ENCODE peak calls at places on chromosomes 11 and 22, in four cellular contexts. V is IMR-90, P is K562, I is GM12878. Y is an unnamed sample.

GRCh38 chr11:100550910-100551309 is 136.2 kb upstream of the ARHGAP42 start:
- DNase-seq in V (no peak), P (no peak), I (no peak), Y (no peak)

GRCh38 chr22:23779083-23779482 is 6.4 kb downstream of the MMP11 start:
- DNase-seq in V (no peak), P (no peak), I (no peak), Y (no peak)

GRCh38 chr11:69760319-69760718 is 14.8 kb downstream of the FGF4 start:
- DNase-seq in P (no peak), I (no peak), V (no peak), Y (no peak)

GRCh38 chr11:104968856-104969776 is 742 bp upstream of the CASP4 start:
- DNase-seq in I (no peak), P (no peak), V (peak; percentile 34), Y (peak; percentile 64)

GRCh38 chr11:34179026-34179675 is 73.7 kb downstream of the NAT10 start:
- DNase-seq in V (no peak), I (no peak), P (no peak), Y (no peak)

GRCh38 chr11:12106501-12106900 is 3.9 kb upstream of the MICAL2 start:
- DNase-seq in P (no peak), I (no peak), V (no peak), Y (no peak)

GRCh38 chr11:80523057-80523456 is 1082.2 kb upstream of the TENM4 start:
- DNase-seq in P (no peak), I (no peak), V (no peak), Y (no peak)

GRCh38 chr11:102276302-102277182 is 40.7 kb upstream of the BIRC3 start:
- DNase-seq in I (no peak), V (peak; percentile 34), P (no peak), Y (peak; percentile 51)

GRCh38 chr11:10584071-10584501 is 15.6 kb upstream of the LYVE1 start:
- DNase-seq in P (peak; percentile 51), I (no peak), V (peak; percentile 75), Y (peak; percentile 95)

GRCh38 chr11:12724301-12725046 is 50.3 kb downstream of the TEAD1 start:
- DNase-seq in V (peak; percentile 95), I (no peak), P (peak; percentile 92), Y (peak; percentile 96)

GRCh38 chr22:23054531-23055257 is 15.6 kb upstream of the GNAZ start:
- DNase-seq in I (peak; percentile 55), P (no peak), V (no peak), Y (no peak)

GRCh38 chr11:118438314-118438931 is 2.1 kb downstream of the KMT2A start:
- DNase-seq in I (no peak), V (peak; percentile 87), P (peak; percentile 82), Y (peak; percentile 80)

GRCh38 chr11:93645938-93646337 is 15.5 kb upstream of the CEP295 start:
- DNase-seq in P (no peak), I (no peak), V (no peak), Y (no peak)

GRCh38 chr22:44180706-44181032 is at the start of gene PARVG:
- DNase-seq in I (peak; percentile 57), P (no peak), V (no peak), Y (no peak)

GRCh38 chr11:612201-612960 is 3.4 kb downstream of the IRF7 start:
- DNase-seq in P (no peak), I (no peak), V (peak; percentile 22), Y (no peak)

GRCh38 chr11:120564573-120565301 is 53.2 kb downstream of the GRIK4 start:
- DNase-seq in P (peak; percentile 5), V (peak; percentile 75), I (peak; percentile 49), Y (peak; percentile 45)

GRCh38 chr11:67233584-67234190 is 32.6 kb upstream of the GRK2 start:
- DNase-seq in I (no peak), V (no peak), P (no peak), Y (no peak)

GRCh38 chr22:24696551-24697001 is 77.9 kb downstream of the PIWIL3 start:
- DNase-seq in V (no peak), I (no peak), P (no peak), Y (no peak)

GRCh38 chr11:99020324-99021225 is at the start of gene CNTN5:
- DNase-seq in P (peak; percentile 61), V (peak; percentile 5), I (no peak), Y (no peak)

GRCh38 chr11:134063096-134063495 is 5.8 kb upstream of the JAM3 start:
- DNase-seq in P (no peak), I (no peak), V (no peak), Y (peak; percentile 76)

GRCh38 chr11:28696591-28696990 is 588.4 kb downstream of the METTL15 start:
- DNase-seq in V (peak; percentile 10), P (no peak), I (no peak), Y (no peak)

GRCh38 chr22:21966643-21967516 is 14.2 kb upstream of the PPM1F start:
- DNase-seq in I (no peak), V (no peak), P (no peak), Y (no peak)

GRCh38 chr11:94948070-94948617 is 25.2 kb downstream of the CWC15 start:
- DNase-seq in I (no peak), P (peak; percentile 29), V (peak; percentile 76), Y (no peak)

GRCh38 chr11:9527481-9528140 is 45.9 kb upstream of the WEE1 start:
- DNase-seq in P (no peak), V (peak; percentile 74), I (no peak), Y (peak; percentile 96)

GRCh38 chr11:91749231-91749630 is 475.4 kb upstream of the FAT3 start:
- DNase-seq in I (no peak), V (no peak), P (no peak), Y (no peak)

GRCh38 chr11:111465400-111465799 is 46.8 kb downstream of the BTG4 start:
- DNase-seq in P (no peak), V (peak; percentile 84), I (no peak), Y (no peak)

GRCh38 chr11:44842219-44842618 is 108.5 kb downstream of the TP53I11 start:
- DNase-seq in I (no peak), V (peak; percentile 96), P (no peak), Y (no peak)

GRCh38 chr11:330694-331314 is 10.1 kb upstream of the IFITM3 start:
- DNase-seq in I (no peak), V (no peak), P (no peak), Y (no peak)

GRCh38 chr11:125348141-125348651 is 147.9 kb downstream of the FEZ1 start:
- DNase-seq in P (no peak), I (no peak), V (no peak), Y (no peak)

GRCh38 chr11:83520849-83521248 is 234.7 kb upstream of the CCDC90B start:
- DNase-seq in I (no peak), V (no peak), P (no peak), Y (no peak)

GRCh38 chr11:27158763-27159679 is 118.4 kb downstream of the BBOX1 start:
- DNase-seq in I (no peak), V (peak; percentile 81), P (peak; percentile 56), Y (peak; percentile 70)
- TF ChIP-seq FOS in I (no peak), V (peak; percentile 73), P (no peak), Y (peak; percentile 94)

GRCh38 chr11:72724021-72724561 is 28.1 kb downstream of the ARAP1 start:
- DNase-seq in V (no peak), I (no peak), P (no peak), Y (no peak)

GRCh38 chr11:72723508-72723907 is 28.7 kb downstream of the ARAP1 start:
- DNase-seq in I (no peak), P (no peak), V (no peak), Y (no peak)

GRCh38 chr11:72725731-72726042 is 26.5 kb downstream of the ARAP1 start:
- DNase-seq in P (no peak), V (no peak), I (no peak), Y (no peak)

GRCh38 chr11:72726266-72727220 is 25.7 kb downstream of the ARAP1 start:
- DNase-seq in V (no peak), I (no peak), P (no peak), Y (no peak)

GRCh38 chr11:72724851-72725730 is 27.1 kb downstream of the ARAP1 start:
- DNase-seq in P (peak; percentile 89), V (peak; percentile 84), I (no peak), Y (peak; percentile 86)
- TF ChIP-seq FOS in P (no peak), V (no peak), I (no peak), Y (no peak)

DNA sequence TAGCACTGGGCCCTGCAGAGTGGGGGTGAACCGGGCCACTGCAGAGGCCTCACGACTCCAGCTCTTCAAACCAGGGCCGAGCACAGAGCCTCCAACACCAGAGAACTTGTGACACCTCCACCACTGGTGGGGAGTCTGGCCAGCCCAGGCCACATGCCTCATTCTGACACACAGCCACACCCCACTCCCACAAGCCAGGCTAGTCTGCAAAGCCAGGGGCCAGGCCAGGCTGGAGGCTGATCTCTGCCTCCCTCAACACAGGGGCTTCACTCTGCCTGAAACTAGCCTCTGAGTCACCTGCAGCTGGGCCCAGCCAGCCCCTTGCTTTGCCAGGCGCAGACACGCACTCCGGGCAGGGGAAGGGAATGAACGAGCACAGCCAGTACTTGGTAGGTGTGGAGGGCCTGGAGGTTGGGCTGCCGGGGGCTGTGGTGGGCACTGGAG is 102.9 kb downstream of the MED15 start:
- DNase-seq in P (no peak), I (no peak), V (no peak), Y (no peak)
- TF ChIP-seq FOS in P (no peak), I (no peak), V (no peak), Y (no peak)

GRCh38 chr11:14768789-14769188 is 123.2 kb downstream of the CYP2R1 start:
- DNase-seq in V (no peak), P (no peak), I (no peak), Y (no peak)

GRCh38 chr11:14775897-14776296 is 116.1 kb downstream of the CYP2R1 start:
- DNase-seq in P (no peak), V (no peak), I (no peak), Y (no peak)

GRCh38 chr11:14774738-14775137 is 117.3 kb downstream of the CYP2R1 start:
- DNase-seq in V (peak; percentile 3), P (no peak), I (no peak), Y (no peak)

DNA sequence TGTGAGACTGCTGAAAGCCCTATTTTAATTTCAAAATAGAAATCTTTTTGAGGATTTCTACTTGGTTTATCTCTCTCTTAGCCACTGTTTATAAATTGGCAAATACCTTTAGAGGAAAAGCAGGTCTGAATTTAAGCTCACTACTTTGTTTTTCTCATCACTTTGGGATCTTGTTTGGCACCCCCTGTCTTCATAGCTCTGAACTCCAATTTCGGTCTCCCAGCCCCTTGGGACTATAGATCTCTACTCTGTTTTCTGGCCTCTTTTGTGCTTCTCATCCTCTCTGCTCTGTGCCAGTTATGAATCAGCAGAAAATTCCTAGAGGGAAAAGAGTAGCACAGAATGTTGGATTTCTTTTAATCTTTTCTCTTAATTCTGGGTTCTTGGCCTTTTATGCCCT is 118.3 kb downstream of the CYP2R1 start:
- DNase-seq in P (peak; percentile 14), V (peak; percentile 0), I (no peak), Y (no peak)
- TF ChIP-seq FOS in P (no peak), V (no peak), I (no peak), Y (no peak)

DNA sequence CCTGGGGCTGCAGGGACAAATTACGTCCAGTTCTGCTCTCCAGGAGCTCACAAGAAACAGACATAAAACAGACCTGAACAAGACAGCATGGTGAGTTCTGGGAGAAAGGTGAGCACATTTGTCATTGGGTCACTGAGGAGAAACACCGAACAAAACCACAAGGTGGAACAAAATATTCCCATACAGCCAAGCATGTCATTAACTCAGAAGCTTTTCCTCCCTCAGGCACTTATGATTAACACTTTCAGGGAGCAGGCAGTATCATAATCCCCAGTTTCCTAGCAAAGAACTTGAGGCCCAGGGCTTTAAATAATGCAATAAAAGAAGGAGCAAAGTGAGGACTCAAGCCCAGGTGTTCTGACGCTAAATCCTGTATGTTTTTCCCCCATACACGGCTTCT is 43.0 kb downstream of the P4HA3 start:
- DNase-seq in P (no peak), I (no peak), V (no peak), Y (no peak)
- TF ChIP-seq FOS in P (no peak), I (no peak), V (no peak), Y (no peak)

Y was measured in endothelial cell of umbilical vein.